ENCODE peak calls at places on chromosomes 1 and 21, in four cellular contexts. M is GM12891, I is K562, W is GM12878. J is an unnamed sample.

GRCh38 chr1:155981266-155982088 is 3.1 kb upstream of the ARHGEF2 start:
- DNase-seq in M (no peak), W (no peak), I (no peak), J (peak)

GRCh38 chr1:41314376-41314775 is 46.9 kb upstream of the FOXO6 start:
- DNase-seq in I (peak), W (no peak), M (no peak), J (no peak)

GRCh38 chr1:206591236-206591635 is 21.0 kb downstream of the EIF2D start:
- DNase-seq in M (no peak), I (no peak), W (no peak), J (no peak)

GRCh38 chr1:42939216-42939615 is 19.5 kb downstream of the SLC2A1 start:
- DNase-seq in I (no peak), M (no peak), W (no peak), J (no peak)

GRCh38 chr1:53398091-53398490 is 61.1 kb upstream of the DMRTB1 start:
- DNase-seq in M (no peak), I (no peak), W (no peak), J (no peak)

GRCh38 chr1:112359961-112360767 is 35.9 kb upstream of the CTTNBP2NL start:
- DNase-seq in I (no peak), M (no peak), W (no peak), J (no peak)

GRCh38 chr1:206809504-206810084 is 37.3 kb upstream of the IL10 start:
- DNase-seq in W (no peak), M (no peak), I (no peak), J (peak)

GRCh38 chr21:31410763-31411278 is 66.8 kb upstream of the TIAM1 start:
- DNase-seq in W (no peak), M (no peak), I (no peak), J (no peak)

GRCh38 chr1:169184812-169185211 is 78.3 kb downstream of the ATP1B1 start:
- DNase-seq in W (no peak), I (no peak), M (no peak), J (no peak)

GRCh38 chr1:200409203-200409760 is 554 bp downstream of the ZNF281 start:
- DNase-seq in I (peak), M (peak), W (no peak), J (no peak)

GRCh38 chr1:166032901-166033371 is 133.9 kb downstream of the FAM78B start:
- DNase-seq in I (no peak), M (no peak), W (no peak), J (no peak)

GRCh38 chr1:109803901-109804331 is 40.2 kb upstream of the EPS8L3 start:
- DNase-seq in I (no peak), M (no peak), W (no peak), J (no peak)

GRCh38 chr1:63643517-63643916 is 50.3 kb downstream of the PGM1 start:
- DNase-seq in M (no peak), W (no peak), I (no peak), J (no peak)

GRCh38 chr1:203754455-203754864 is 10.5 kb upstream of the LAX1 start:
- DNase-seq in I (no peak), W (peak), M (no peak), J (no peak)

GRCh38 chr21:22881131-22881530 is 1882.9 kb downstream of the NCAM2 start:
- DNase-seq in W (no peak), M (no peak), I (no peak), J (no peak)

GRCh38 chr1:8456306-8456912 is 138.5 kb downstream of the SLC45A1 start:
- DNase-seq in W (no peak), M (no peak), I (no peak), J (no peak)

GRCh38 chr1:46036894-46037596 is 95.4 kb downstream of the PIK3R3 start:
- DNase-seq in I (peak), W (peak), M (peak), J (peak)
- TF ChIP-seq POLR2AphosphoS5 in I (peak), W (no peak), M (no peak), J (no peak)

GRCh38 chr1:192573499-192573898 is 2.1 kb upstream of the RGS1 start:
- DNase-seq in W (no peak), I (no peak), M (no peak), J (no peak)
- TF ChIP-seq SPI1 in W (no peak), I (no peak), M (no peak), J (no peak)

DNA sequence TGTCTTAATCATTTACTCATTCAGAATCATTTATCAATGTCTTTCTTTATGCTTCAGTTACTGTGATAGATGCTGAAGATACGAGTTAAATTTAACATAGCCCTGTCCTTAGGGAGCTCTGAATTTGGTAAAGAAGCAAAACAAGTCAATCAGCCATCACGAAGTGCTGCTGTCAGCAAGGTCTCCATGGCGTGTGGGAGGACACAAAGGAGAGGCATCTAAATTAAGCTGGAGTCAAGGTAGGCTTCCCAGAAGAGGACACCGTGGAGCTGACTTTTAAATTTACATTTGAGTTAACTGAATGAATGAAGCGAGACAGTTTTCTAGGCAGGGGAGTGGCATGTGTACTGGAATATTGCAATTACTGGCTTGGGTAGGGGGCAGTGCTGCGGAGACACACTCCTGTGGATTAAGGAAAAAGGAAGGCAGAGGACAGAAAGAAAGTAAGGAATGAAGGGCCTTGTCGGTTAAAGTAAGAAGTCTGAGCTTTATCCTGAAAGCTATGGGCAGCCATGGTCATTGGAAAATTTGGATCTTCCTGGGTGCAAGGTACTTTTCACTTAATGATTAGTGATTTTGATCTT is 41.3 kb upstream of the C1orf87 start:
- DNase-seq in I (no peak), M (no peak), W (no peak), J (no peak)
- TF ChIP-seq POLR2AphosphoS5 in I (no peak), M (no peak), W (no peak), J (no peak)

GRCh38 chr1:93851878-93852277 is 27.1 kb downstream of the DNTTIP2 start:
- DNase-seq in W (no peak), M (no peak), I (no peak), J (no peak)

GRCh38 chr1:93846929-93847810 is 31.8 kb downstream of the DNTTIP2 start:
- DNase-seq in W (peak), I (peak), M (peak), J (peak)

GRCh38 chr1:93847811-93848288 is 31.2 kb downstream of the DNTTIP2 start:
- DNase-seq in I (peak), W (no peak), M (no peak), J (peak)

GRCh38 chr1:93848352-93848883 is 30.6 kb downstream of the DNTTIP2 start:
- DNase-seq in M (no peak), W (no peak), I (no peak), J (no peak)

DNA sequence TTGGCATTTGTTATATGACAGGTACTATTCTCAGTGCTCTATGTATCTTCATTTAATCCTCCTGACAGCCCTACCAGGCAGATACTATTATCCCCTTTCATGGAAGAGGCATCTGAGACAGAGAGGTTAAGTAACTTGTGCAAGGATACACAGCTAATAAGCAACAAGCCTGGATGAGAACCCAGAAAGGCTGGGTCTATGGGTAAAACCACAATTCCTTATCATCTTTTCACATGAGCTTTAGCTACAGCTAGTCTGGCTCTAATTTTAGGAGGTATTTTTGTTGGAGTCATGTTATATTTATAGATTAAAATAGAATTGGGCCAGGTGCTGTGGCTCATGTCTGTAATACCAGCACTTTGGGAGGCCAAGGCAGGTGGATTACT is 27.7 kb downstream of the DNTTIP2 start:
- DNase-seq in M (no peak), W (no peak), I (no peak), J (no peak)
- TF ChIP-seq SPI1 in M (no peak), W (no peak), I (no peak), J (no peak)

GRCh38 chr1:183804916-183805734 is at the start of gene RGL1:
- DNase-seq in I (no peak), M (peak), W (no peak), J (peak)
- TF ChIP-seq POLR2AphosphoS5 in I (no peak), M (peak), W (peak), J (no peak)

GRCh38 chr1:183807549-183808168 is 2.7 kb downstream of the RGL1 start:
- DNase-seq in M (no peak), I (no peak), W (peak), J (no peak)

GRCh38 chr1:183806086-183806485 is 1.2 kb downstream of the RGL1 start:
- DNase-seq in I (no peak), W (no peak), M (no peak), J (no peak)

GRCh38 chr1:183806650-183807049 is 1.7 kb downstream of the RGL1 start:
- DNase-seq in W (no peak), M (no peak), I (no peak), J (no peak)

GRCh38 chr1:183801649-183802048 is 3.3 kb upstream of the RGL1 start:
- DNase-seq in I (no peak), W (no peak), M (no peak), J (no peak)

GRCh38 chr1:183804382-183804781 is 538 bp upstream of the RGL1 start:
- DNase-seq in M (no peak), I (no peak), W (no peak), J (no peak)
- TF ChIP-seq SPI1 in M (no peak), I (no peak), W (no peak), J (no peak)

DNA sequence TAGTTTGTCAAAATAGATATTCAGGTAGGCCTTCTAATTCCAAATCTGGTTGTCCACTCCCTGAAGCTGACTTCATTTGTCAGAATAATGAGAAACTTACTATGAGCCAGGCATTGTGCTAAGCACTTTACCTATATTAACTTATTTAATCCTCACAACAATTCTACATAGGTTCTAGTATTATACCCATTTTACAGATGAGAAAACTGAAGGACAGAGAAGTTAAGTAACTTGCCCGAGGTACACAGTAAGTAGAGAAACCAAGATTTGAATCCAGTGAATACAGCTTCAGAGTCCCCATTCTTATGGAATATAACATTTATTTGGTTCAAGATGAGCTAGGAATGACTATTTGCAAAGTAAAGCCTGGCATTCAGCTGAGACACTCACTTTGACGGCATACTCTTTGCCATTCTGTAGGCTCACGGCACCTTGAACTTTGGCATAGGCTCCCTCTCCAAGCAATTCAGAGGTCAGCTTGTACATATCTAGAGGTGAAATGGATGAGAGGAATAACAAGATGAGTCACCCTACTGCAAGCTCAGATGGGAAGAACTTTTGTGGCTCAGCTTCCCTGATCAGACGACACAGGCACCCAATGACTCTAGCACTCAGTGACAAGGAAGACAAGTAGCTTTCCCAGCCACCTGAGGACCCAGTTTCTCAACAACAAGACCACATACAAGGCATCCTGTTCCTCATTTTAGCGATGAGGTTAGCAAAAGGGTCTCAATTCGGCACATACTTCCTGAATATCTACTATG is 23.7 kb downstream of the MKNK1 start:
- DNase-seq in M (no peak), I (peak), W (no peak), J (peak)
- TF ChIP-seq POLR2AphosphoS5 in M (no peak), I (no peak), W (no peak), J (peak)

GRCh38 chr1:23638188-23638619 is 53.4 kb upstream of the RPL11 start:
- DNase-seq in M (no peak), I (peak), W (no peak), J (no peak)
- TF ChIP-seq SPI1 in M (no peak), I (no peak), W (no peak), J (no peak)

GRCh38 chr1:159185121-159185520 is 13.7 kb downstream of the CADM3 start:
- DNase-seq in M (no peak), W (no peak), I (no peak), J (no peak)

GRCh38 chr1:159184201-159184600 is 12.8 kb downstream of the CADM3 start:
- DNase-seq in I (no peak), M (no peak), W (no peak), J (no peak)

GRCh38 chr1:159187647-159188374 is 16.4 kb downstream of the CADM3 start:
- DNase-seq in M (no peak), W (no peak), I (no peak), J (no peak)

GRCh38 chr1:159190441-159190840 is 14.2 kb upstream of the ACKR1 start:
- DNase-seq in W (no peak), M (no peak), I (no peak), J (no peak)

GRCh38 chr1:159188375-159188788 is 16.3 kb upstream of the ACKR1 start:
- DNase-seq in M (no peak), W (no peak), I (no peak), J (no peak)
- TF ChIP-seq POLR2AphosphoS5 in M (no peak), W (no peak), I (no peak), J (no peak)

GRCh38 chr1:228198977-228199590 is 8.8 kb upstream of the OBSCN start:
- DNase-seq in I (peak), W (no peak), M (no peak), J (no peak)
- TF ChIP-seq SPI1 in I (no peak), W (no peak), M (no peak), J (no peak)